ENCODE peak calls at places on chromosome 18, in four cellular contexts. S is GM12891, H is GM12878, I is K562. E is an unnamed sample.

GRCh38 chr18:55381277-55381676 is 206.7 kb downstream of the TCF4 start:
- DNase-seq in I (no peak), S (no peak), H (no peak), E (no peak)

GRCh38 chr18:111292-112014 is 46.9 kb upstream of the USP14 start:
- DNase-seq in H (no peak), S (peak; percentile 49), I (peak; percentile 91), E (peak; percentile 56)

GRCh38 chr18:56709463-56709862 is 58.3 kb downstream of the WDR7 start:
- DNase-seq in I (peak; percentile 30), S (peak; percentile 9), H (peak; percentile 46), E (peak; percentile 38)

GRCh38 chr18:56067216-56067611 is 479.2 kb upstream of the TCF4 start:
- DNase-seq in H (no peak), I (no peak), S (no peak), E (no peak)

GRCh38 chr18:39909706-39910105 is 2045.3 kb upstream of the PIK3C3 start:
- DNase-seq in S (no peak), I (no peak), H (no peak), E (no peak)

GRCh38 chr18:3450358-3451107 is 561 bp downstream of the TGIF1 start:
- DNase-seq in H (no peak), S (no peak), I (peak; percentile 38), E (no peak)

GRCh38 chr18:39620551-39621168 is 2055.1 kb upstream of the CELF4 start:
- DNase-seq in S (no peak), H (no peak), I (no peak), E (no peak)

GRCh38 chr18:26656944-26657536 is 108.7 kb upstream of the KCTD1 start:
- DNase-seq in I (no peak), S (peak; percentile 47), H (no peak), E (peak; percentile 58)

GRCh38 chr18:13797157-13797611 is 26.8 kb upstream of the MC5R start:
- DNase-seq in S (no peak), I (no peak), H (no peak), E (no peak)

GRCh38 chr18:67072789-67073188 is 443.7 kb downstream of the DSEL start:
- DNase-seq in S (no peak), H (no peak), I (no peak), E (no peak)

GRCh38 chr18:62790836-62791772 is 75.8 kb downstream of the PHLPP1 start:
- DNase-seq in I (no peak), S (no peak), H (no peak), E (no peak)

GRCh38 chr18:34626404-34627137 is 83.5 kb upstream of the DTNA start:
- DNase-seq in I (no peak), H (no peak), S (no peak), E (no peak)

GRCh38 chr18:3794537-3795348 is 344.8 kb downstream of the TGIF1 start:
- DNase-seq in S (no peak), I (peak; percentile 16), H (no peak), E (no peak)

GRCh38 chr18:44823782-44824181 is 143.1 kb downstream of the SETBP1 start:
- DNase-seq in S (no peak), I (no peak), H (no peak), E (no peak)

GRCh38 chr18:63319383-63320040 is at the start of gene BCL2:
- DNase-seq in S (no peak), I (no peak), H (no peak), E (peak; percentile 72)

GRCh38 chr18:23595610-23596009 is 9.3 kb upstream of the NPC1 start:
- DNase-seq in I (no peak), H (no peak), S (no peak), E (no peak)

GRCh38 chr18:20971886-20972267 is 139.7 kb downstream of the ROCK1 start:
- DNase-seq in I (peak; percentile 15), H (no peak), S (no peak), E (peak; percentile 20)

GRCh38 chr18:8003878-8004675 is 437.0 kb downstream of the PTPRM start:
- DNase-seq in I (no peak), S (no peak), H (no peak), E (no peak)

GRCh38 chr18:32175265-32175664 is 14.6 kb upstream of the MEP1B start:
- DNase-seq in H (no peak), I (no peak), S (no peak), E (no peak)

GRCh38 chr18:25239636-25240468 is 112.1 kb downstream of the ZNF521 start:
- DNase-seq in I (peak; percentile 56), S (no peak), H (no peak), E (no peak)

GRCh38 chr18:27277554-27277953 is 92.4 kb upstream of the CHST9 start:
- DNase-seq in H (no peak), S (no peak), I (no peak), E (no peak)

GRCh38 chr18:35409921-35410320 is 32.8 kb upstream of the ZNF396 start:
- DNase-seq in H (no peak), I (peak; percentile 27), S (no peak), E (no peak)

GRCh38 chr18:56890632-56891031 is 239.5 kb downstream of the WDR7 start:
- DNase-seq in S (no peak), I (no peak), H (no peak), E (no peak)

GRCh38 chr18:3234457-3234856 is 13.1 kb upstream of the MYL12A start:
- DNase-seq in S (no peak), I (no peak), H (no peak), E (no peak)

GRCh38 chr18:22447770-22448169 is 30.1 kb upstream of the CTAGE1 start:
- DNase-seq in H (no peak), I (no peak), S (no peak), E (no peak)

GRCh38 chr18:37574113-37574512 is 8.5 kb upstream of the CELF4 start:
- DNase-seq in I (no peak), H (no peak), S (no peak), E (no peak)

GRCh38 chr18:35713545-35713944 is 132.0 kb downstream of the GALNT1 start:
- DNase-seq in S (no peak), H (no peak), I (no peak), E (no peak)

GRCh38 chr18:75291460-75291859 is 80.9 kb downstream of the TSHZ1 start:
- DNase-seq in H (no peak), S (no peak), I (no peak), E (no peak)

GRCh38 chr18:76379226-76380126 is 115.6 kb downstream of the ZNF516 start:
- DNase-seq in H (no peak), S (no peak), I (no peak), E (no peak)

GRCh38 chr18:48546411-48546810 is 7.6 kb downstream of the CTIF start:
- DNase-seq in I (no peak), H (no peak), S (no peak), E (no peak)

GRCh38 chr18:13487237-13487636 is 239.1 kb downstream of the FAM210A start:
- DNase-seq in I (no peak), H (no peak), S (no peak), E (no peak)

GRCh38 chr18:68734311-68734710 is 19.4 kb upstream of the TMX3 start:
- DNase-seq in H (no peak), I (no peak), S (no peak), E (no peak)

GRCh38 chr18:4639628-4640310 is 184.7 kb upstream of the DLGAP1 start:
- DNase-seq in H (peak; percentile 97), S (no peak), I (no peak), E (no peak)

GRCh38 chr18:7417742-7418141 is 149.4 kb upstream of the PTPRM start:
- DNase-seq in H (no peak), S (no peak), I (no peak), E (no peak)

GRCh38 chr18:39799010-39799409 is 2156.0 kb upstream of the PIK3C3 start:
- DNase-seq in H (no peak), I (no peak), S (no peak), E (no peak)

GRCh38 chr18:53375641-53376040 is 848.8 kb downstream of the MBD2 start:
- DNase-seq in I (no peak), S (no peak), H (no peak), E (no peak)

GRCh38 chr18:2302628-2303516 is 268.4 kb downstream of the METTL4 start:
- DNase-seq in S (no peak), H (no peak), I (peak; percentile 86), E (no peak)

GRCh38 chr18:58310517-58310916 is 266.5 kb downstream of the NEDD4L start:
- DNase-seq in I (no peak), S (no peak), H (no peak), E (no peak)

GRCh38 chr18:28189400-28190239 is 12.7 kb upstream of the CDH2 start:
- DNase-seq in S (no peak), H (peak; percentile 5), I (peak; percentile 18), E (peak; percentile 30)

GRCh38 chr18:79490593-79491551 is 95.1 kb downstream of the NFATC1 start:
- DNase-seq in S (no peak), H (no peak), I (no peak), E (no peak)
- TF ChIP-seq SPI1 in S (no peak), H (no peak), I (no peak), E (no peak)

DNA sequence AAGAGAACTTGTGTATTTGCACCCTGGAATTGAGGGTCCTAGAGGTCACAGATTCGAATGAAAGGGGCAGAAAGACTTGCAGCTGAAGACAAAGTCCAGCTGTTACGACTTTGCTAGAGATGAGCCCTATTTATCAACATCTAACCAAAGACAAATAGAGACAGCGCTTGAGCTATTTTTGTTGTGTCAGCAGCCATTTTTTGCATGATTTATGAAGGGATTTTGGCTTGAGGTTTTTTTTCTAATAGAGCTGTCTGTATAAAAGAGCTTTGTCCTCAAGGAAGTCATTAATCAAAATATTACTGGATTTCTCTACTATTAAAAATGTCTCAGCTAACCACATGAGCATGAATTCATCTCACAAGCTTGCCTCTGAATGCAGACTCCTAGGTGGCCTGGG is 7.0 kb upstream of the CD226 start:
- DNase-seq in H (no peak), S (no peak), I (no peak), E (no peak)
- TF ChIP-seq SPI1 in H (no peak), S (no peak), I (no peak), E (no peak)

GRCh38 chr18:51151568-51152511 is 45.6 kb downstream of the MEX3C start:
- DNase-seq in S (no peak), I (no peak), H (no peak), E (peak; percentile 31)
- TF ChIP-seq SPI1 in S (no peak), I (no peak), H (no peak), E (no peak)

DNA sequence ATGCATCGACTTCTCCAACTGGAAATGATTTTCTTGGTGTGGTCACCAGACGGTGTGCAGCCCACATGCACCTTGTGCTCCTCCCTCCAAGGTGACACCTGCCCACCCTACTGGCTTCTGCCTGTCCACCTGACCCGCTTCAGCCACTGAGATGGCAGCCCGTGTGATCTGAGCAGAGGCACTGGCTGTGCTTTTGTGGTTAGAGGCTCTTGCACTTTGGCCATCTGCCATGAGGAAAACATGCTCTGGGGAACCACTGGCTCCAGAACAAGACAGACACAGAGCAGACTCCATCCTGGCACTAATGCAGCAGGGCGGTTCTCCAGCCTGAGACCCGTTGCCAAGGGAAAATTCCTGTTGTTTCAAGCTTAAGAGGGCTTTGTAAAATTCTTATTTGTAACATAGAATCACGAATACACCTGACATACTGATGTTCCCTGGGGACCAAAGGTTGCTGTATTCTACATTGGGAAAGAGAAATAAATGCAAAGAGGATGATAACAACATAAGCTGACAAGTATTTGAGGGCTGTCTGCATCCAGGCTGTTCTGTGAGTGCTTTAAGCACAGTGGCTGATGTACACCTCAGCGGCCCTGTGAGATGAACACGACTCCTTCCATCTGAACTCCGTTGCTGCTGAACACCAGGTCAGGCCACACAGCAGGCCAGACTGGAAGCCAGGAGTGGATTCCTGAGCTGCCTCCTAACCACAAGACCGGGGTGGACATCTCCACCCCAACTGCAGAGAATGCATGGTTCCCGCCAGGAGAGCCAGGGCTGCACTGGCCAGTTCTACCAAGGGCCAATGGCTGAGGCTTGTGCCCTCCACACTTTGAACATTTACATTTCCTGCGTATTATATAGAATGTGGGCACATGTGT is 820.4 kb downstream of the GALR1 start:
- DNase-seq in S (no peak), H (no peak), I (no peak), E (no peak)
- TF ChIP-seq SPI1 in S (no peak), H (no peak), I (no peak), E (no peak)

GRCh38 chr18:9608298-9608697 is 6.1 kb downstream of the PPP4R1 start:
- DNase-seq in H (no peak), S (no peak), I (peak; percentile 71), E (no peak)
- TF ChIP-seq SPI1 in H (no peak), S (no peak), I (no peak), E (no peak)

E was measured in HL-60.